ENCODE peak calls at places on chromosome 19, in seven cellular contexts. W is adrenal gland; J is endothelial cell; V is CD4-positive, alpha-beta T cell; L is uterus; Y is fibroblast of lung; Z is left lung. A is an unnamed sample.

GRCh38 chr19:51503891-51504290 is 2.3 kb upstream of the SIGLEC12 start:
- DNase-seq in W (no peak), J (no peak), V (no peak), L (no peak), Y (no peak), Z (no peak), A (no peak)

GRCh38 chr19:10497371-10497770 is 5.8 kb downstream of the KEAP1 start:
- DNase-seq in W (no peak), J (no peak), V (no peak), L (no peak), Y (no peak), Z (no peak), A (no peak)

GRCh38 chr19:51726049-51726448 is 2.3 kb upstream of the HAS1 start:
- DNase-seq in W (no peak), J (no peak), V (no peak), L (peak), Y (peak), Z (peak), A (peak)

GRCh38 chr19:10646781-10647180 is 7.4 kb upstream of the ILF3 start:
- DNase-seq in W (no peak), J (no peak), V (no peak), L (no peak), Y (no peak), Z (no peak), A (no peak)

GRCh38 chr19:8192227-8192820 is 16.8 kb upstream of the CERS4 start:
- DNase-seq in W (no peak), J (no peak), V (no peak), L (no peak), Y (no peak), Z (no peak), A (peak)

GRCh38 chr19:28607066-28607583 is 605.8 kb downstream of the UQCRFS1 start:
- DNase-seq in W (no peak), J (no peak), V (no peak), L (no peak), Y (no peak), Z (no peak), A (no peak)

GRCh38 chr19:18477042-18477760 is 39.3 kb upstream of the ISYNA1 start:
- DNase-seq in W (no peak), J (no peak), V (no peak), L (no peak), Y (no peak), Z (no peak), A (no peak)

GRCh38 chr19:38666662-38667448 is 19.4 kb downstream of the ACTN4 start:
- DNase-seq in W (peak), J (peak), V (no peak), L (no peak), Y (peak), Z (no peak), A (no peak)

GRCh38 chr19:4969772-4970531 is 1.0 kb downstream of the KDM4B start:
- DNase-seq in W (peak), J (no peak), V (no peak), L (no peak), Y (peak), Z (no peak), A (no peak)

GRCh38 chr19:38780443-38780842 is 7.1 kb upstream of the LGALS7 start:
- DNase-seq in W (no peak), J (no peak), V (no peak), L (no peak), Y (no peak), Z (no peak), A (no peak)

GRCh38 chr19:47032171-47032811 is 12.7 kb downstream of the NPAS1 start:
- DNase-seq in W (peak), J (peak), V (peak), L (no peak), Y (no peak), Z (no peak), A (peak)

GRCh38 chr19:21472507-21472906 is 32.9 kb upstream of the ZNF429 start:
- DNase-seq in W (no peak), J (no peak), V (no peak), L (no peak), Y (no peak), Z (no peak), A (no peak)

DNA sequence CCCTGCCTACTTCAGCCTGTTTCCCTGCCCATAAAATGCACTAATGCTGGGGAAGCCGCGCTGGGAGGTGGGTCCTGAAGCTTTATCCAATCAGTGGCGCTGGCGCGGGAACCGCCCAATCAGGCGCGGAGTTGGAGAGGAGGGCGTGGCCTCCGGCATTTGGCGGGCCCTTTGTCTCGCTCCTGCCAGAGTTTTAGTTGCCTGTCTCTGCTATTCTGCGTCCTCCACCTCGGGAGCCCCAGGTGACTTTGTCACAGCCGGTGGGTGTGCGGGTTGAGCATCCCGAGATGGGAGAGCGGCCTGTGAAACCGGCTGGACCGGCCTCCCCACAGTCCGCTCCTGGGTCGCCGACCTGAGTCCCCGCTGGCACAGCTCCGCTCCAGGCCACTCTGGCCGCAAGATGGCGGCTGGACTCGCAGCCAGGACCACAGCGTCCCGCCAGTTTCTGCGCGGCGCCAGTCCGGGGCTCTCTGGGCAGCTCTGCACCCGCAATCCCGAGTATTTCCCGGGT is 30.7 kb upstream of the ZNF429 start:
- DNase-seq in W (peak), J (peak), V (peak), L (peak), Y (peak), Z (peak), A (peak)
- TF ChIP-seq CTCF in W (peak), J (no peak), V (no peak), L (no peak), Y (no peak), Z (no peak), A (no peak)

GRCh38 chr19:16702123-16702522 is 17.5 kb upstream of the NWD1 start:
- DNase-seq in W (no peak), J (no peak), V (no peak), L (no peak), Y (peak), Z (no peak), A (no peak)
- TF ChIP-seq CTCF in W (no peak), J (no peak), V (no peak), L (no peak), Y (no peak), Z (no peak), A (no peak)

DNA sequence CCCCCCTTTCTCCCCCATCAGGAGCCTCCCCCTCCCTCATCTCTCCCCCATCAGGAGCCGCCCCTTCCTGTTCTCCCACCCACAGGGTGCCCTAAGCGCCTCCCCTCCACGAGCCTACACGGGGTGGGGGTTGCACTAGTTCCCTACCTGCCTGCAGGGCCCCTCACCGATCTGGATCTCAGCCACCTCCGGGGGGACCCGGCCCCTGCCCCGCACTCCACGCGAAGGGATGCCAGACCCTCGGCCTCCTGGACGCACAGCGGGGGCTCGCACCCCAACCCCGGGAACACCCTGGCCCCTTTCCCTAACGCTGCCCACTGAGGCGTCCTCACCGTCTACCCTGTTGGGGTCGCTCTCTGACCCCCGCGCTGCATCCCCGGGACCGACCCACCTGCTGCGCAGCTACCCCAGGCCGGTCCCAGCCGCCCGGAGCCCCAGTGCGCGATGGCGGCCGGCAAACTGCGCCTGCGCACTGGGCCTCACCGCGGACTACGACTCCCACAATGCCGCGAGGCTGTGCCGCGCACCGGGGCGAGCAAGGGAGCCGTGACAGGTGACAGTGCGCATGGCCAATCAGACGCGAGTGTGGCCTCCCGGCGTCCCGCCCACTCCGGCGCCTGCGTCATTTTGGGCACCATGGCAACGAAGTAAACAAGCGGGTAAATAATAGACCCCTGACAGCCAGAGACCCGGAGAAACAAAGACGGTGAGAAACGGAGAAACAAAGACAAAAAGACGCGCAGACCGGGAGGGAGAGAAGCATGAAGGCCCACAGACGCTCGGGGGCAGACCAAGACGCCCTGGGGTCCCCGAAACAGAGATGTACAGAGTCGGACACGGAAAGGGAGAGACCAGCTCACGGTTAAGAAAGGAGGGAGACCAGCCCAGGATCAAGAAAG is at the start of gene ZSCAN18:
- DNase-seq in W (peak), J (peak), V (peak), L (peak), Y (peak), Z (peak), A (peak)
- TF ChIP-seq CTCF in W (no peak), J (no peak), V (no peak), L (no peak), Y (no peak), Z (no peak), A (no peak)

GRCh38 chr19:21463449-21464105 is 41.8 kb upstream of the ZNF429 start:
- DNase-seq in W (peak), J (peak), V (no peak), L (no peak), Y (peak), Z (peak), A (peak)

GRCh38 chr19:21466627-21467026 is 38.8 kb upstream of the ZNF429 start:
- DNase-seq in W (no peak), J (no peak), V (no peak), L (no peak), Y (no peak), Z (no peak), A (no peak)

DNA sequence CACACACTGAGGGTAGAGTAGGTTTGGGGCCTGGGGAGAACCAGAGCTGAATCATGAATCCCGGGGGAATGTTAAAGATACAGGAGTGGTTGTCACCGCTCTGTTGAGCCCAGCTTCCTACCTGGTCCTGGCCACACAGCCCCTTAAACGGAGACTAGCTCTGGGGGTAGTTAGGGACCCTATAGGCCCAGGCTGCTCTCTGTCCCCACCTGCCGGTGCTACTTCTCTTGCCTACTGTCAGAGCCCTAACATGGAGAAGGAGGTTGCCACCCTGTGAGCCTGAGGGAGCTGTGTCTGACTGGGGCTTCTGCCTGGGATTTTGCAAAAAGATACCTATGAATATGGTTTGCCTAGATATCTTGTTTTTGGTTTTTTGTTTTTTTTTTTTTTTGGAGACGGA is 36.6 kb upstream of the ZNF429 start:
- DNase-seq in W (no peak), J (no peak), V (no peak), L (no peak), Y (no peak), Z (no peak), A (peak)
- TF ChIP-seq CTCF in W (no peak), J (no peak), V (no peak), L (no peak), Y (no peak), Z (no peak), A (no peak)

DNA sequence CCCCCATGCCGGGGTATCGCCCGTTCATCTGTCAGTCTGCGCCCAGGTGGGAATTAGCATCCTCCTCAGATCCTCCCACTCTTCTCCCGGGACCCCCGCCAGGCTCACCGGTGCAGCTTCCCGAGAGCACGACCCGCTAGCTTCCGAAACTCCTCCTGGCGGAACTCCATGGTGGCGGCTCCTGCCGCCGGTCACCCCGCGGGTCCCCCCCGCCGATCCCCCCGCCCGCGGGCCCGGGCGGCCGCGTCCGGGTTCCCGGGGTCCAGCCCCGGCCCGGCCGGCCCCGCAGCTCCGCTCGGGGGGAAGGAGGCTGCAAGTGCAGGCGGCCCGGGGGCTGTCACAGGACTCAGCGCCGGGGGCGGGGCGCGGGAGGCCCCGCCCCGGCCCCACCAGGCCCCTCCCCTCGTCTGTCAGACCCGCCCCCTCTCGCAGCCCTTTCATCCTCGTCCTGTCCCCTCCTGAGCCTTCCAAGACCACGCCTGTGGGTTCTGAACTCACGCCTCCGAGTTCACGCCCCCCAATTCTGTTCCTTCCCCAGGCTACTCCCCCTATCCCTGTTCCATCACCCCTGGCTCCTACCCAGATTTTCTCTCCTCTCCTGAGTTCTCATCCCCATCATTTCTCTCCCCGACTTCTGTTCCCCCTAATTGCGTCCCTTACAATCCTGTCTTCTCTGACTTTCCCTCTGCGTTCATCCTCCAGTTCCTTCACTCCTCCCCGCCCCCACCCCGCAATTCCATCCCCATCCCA is at the start of gene SLC17A7:
- DNase-seq in W (no peak), J (peak), V (no peak), L (peak), Y (no peak), Z (no peak), A (peak)
- TF ChIP-seq CTCF in W (no peak), J (no peak), V (no peak), L (no peak), Y (no peak), Z (no peak), A (no peak)

DNA sequence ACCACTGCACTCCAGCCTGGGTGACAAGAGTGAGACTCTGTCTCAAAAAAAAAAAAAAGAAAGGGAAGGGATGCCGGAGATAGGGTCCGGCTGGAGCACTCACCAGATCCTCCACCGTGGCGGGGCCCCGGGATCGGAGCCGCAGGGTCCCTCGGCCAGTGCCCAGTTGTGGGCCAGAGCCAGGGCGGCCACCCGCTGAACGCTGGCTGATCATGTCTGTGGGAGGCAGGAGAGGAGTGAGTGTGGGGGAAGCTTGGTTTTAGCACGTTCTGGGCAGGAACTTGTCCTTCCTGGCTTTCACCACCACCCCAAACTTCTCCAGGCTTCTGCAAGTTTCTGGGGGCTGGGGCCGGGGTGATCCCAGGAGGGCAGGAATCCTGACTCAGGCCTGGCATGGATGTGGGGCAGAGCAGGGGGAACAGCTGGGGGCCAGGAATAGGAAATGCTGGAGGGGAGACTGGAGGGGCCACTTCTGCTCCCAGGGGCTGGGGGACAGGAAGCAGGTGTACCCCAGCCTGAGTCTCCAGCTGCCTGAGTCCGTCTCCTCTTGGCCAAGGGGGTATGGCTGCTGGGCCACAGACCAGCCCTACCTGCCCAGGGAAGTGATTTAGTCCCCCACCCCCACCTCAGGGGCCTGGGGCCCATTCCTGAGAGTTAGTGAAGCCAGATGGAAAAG is 4.3 kb upstream of the PTGER1 start:
- DNase-seq in W (no peak), J (no peak), V (no peak), L (no peak), Y (no peak), Z (no peak), A (no peak)
- TF ChIP-seq CTCF in W (no peak), J (no peak), V (no peak), L (no peak), Y (no peak), Z (no peak), A (no peak)

GRCh38 chr19:45862564-45863334 is at the start of gene SYMPK:
- DNase-seq in W (peak), J (peak), V (peak), L (peak), Y (peak), Z (peak), A (peak)
- TF ChIP-seq CTCF in W (no peak), J (no peak), V (no peak), L (no peak), Y (no peak), Z (no peak), A (no peak)

GRCh38 chr19:50155520-50156109 is 7.5 kb downstream of the IZUMO2 start:
- DNase-seq in W (no peak), J (no peak), V (no peak), L (no peak), Y (no peak), Z (no peak), A (peak)
- TF ChIP-seq CTCF in W (no peak), J (no peak), V (no peak), L (no peak), Y (peak), Z (no peak), A (peak)

GRCh38 chr19:3224346-3225325 is at the start of gene CELF5:
- DNase-seq in W (peak), J (peak), V (peak), L (peak), Y (no peak), Z (no peak), A (peak)
- TF ChIP-seq CTCF in W (peak), J (peak), V (no peak), L (peak), Y (no peak), Z (peak), A (peak)

A was measured in WTC11.